ENCODE peak calls at places on chromosome 13, in eight cellular contexts. W is neuronal stem cell; Z is astrocyte; C is DND-41; N is naive thymus-derived CD4-positive, alpha-beta T cell; J is thoracic aorta; S is ascending aorta; O is HFF-Myc. H is an unnamed sample.
A peak's percentile ranks its signal among the peaks of the same experiment; 100 is the strongest.

GRCh38 chr13:97491452-97491851 is 57.5 kb downstream of the RAP2A start:
- DNase-seq in W (no peak), Z (no peak), C (no peak), N (no peak), J (no peak), S (no peak), O (no peak), H (no peak)

GRCh38 chr13:30165071-30165470 is 142.3 kb downstream of the KATNAL1 start:
- DNase-seq in W (no peak), Z (no peak), C (no peak), N (no peak), J (no peak), S (no peak), O (no peak), H (no peak)

GRCh38 chr13:31887311-31887710 is 144.3 kb upstream of the FRY start:
- DNase-seq in W (no peak), Z (peak; percentile 33), C (no peak), N (no peak), J (no peak), S (no peak), O (no peak), H (no peak)

GRCh38 chr13:80740076-80740475 is 399.1 kb upstream of the SPRY2 start:
- DNase-seq in W (no peak), Z (no peak), C (no peak), N (no peak), J (no peak), S (no peak), O (no peak), H (no peak)

GRCh38 chr13:97492257-97492656 is 58.3 kb downstream of the RAP2A start:
- DNase-seq in W (no peak), Z (no peak), C (no peak), N (no peak), J (no peak), S (no peak), O (no peak), H (no peak)

GRCh38 chr13:105817011-105817410 is 718.5 kb downstream of the EFNB2 start:
- DNase-seq in W (no peak), Z (no peak), C (no peak), N (no peak), J (no peak), S (no peak), O (no peak), H (no peak)

GRCh38 chr13:60318186-60318585 is 78.8 kb upstream of the TDRD3 start:
- DNase-seq in W (no peak), Z (no peak), C (no peak), N (no peak), J (no peak), S (no peak), O (no peak), H (no peak)

GRCh38 chr13:114112826-114113322 is 19.5 kb downstream of the RASA3 start:
- DNase-seq in W (no peak), Z (no peak), C (no peak), N (peak; percentile 20), J (no peak), S (peak; percentile 48), O (no peak), H (no peak)

GRCh38 chr13:41931337-41931736 is 29.6 kb downstream of the VWA8 start:
- DNase-seq in W (no peak), Z (peak; percentile 39), C (no peak), N (no peak), J (no peak), S (no peak), O (no peak), H (no peak)

GRCh38 chr13:109770436-109770835 is 15.9 kb downstream of the IRS2 start:
- DNase-seq in W (no peak), Z (no peak), C (no peak), N (no peak), J (no peak), S (no peak), O (no peak), H (no peak)

GRCh38 chr13:99065250-99066015 is 87.6 kb upstream of the DOCK9 start:
- DNase-seq in W (no peak), Z (no peak), C (no peak), N (no peak), J (no peak), S (no peak), O (no peak), H (no peak)

GRCh38 chr13:48749699-48750473 is 96.2 kb downstream of the CYSLTR2 start:
- DNase-seq in W (peak; percentile 29), Z (peak; percentile 96), C (no peak), N (peak; percentile 65), J (peak; percentile 75), S (peak; percentile 90), O (peak; percentile 88), H (peak; percentile 83)

GRCh38 chr13:60261432-60262351 is 98.0 kb upstream of the DIAPH3 start:
- DNase-seq in W (no peak), Z (no peak), C (no peak), N (no peak), J (no peak), S (no peak), O (no peak), H (no peak)

GRCh38 chr13:110965038-110965754 is 50.3 kb upstream of the ANKRD10 start:
- DNase-seq in W (no peak), Z (peak; percentile 78), C (no peak), N (no peak), J (no peak), S (no peak), O (peak; percentile 71), H (no peak)

GRCh38 chr13:94968040-94968756 is 255.9 kb upstream of the SOX21 start:
- DNase-seq in W (peak; percentile 65), Z (no peak), C (no peak), N (no peak), J (no peak), S (no peak), O (no peak), H (no peak)

GRCh38 chr13:30113983-30114491 is 193.3 kb downstream of the KATNAL1 start:
- DNase-seq in W (no peak), Z (peak; percentile 14), C (no peak), N (no peak), J (no peak), S (no peak), O (no peak), H (no peak)

GRCh38 chr13:114079601-114080536 is 52.6 kb downstream of the RASA3 start:
- DNase-seq in W (no peak), Z (no peak), C (no peak), N (no peak), J (no peak), S (peak; percentile 54), O (no peak), H (peak; percentile 10)

GRCh38 chr13:75137911-75138571 is 343.9 kb downstream of the TBC1D4 start:
- DNase-seq in W (no peak), Z (no peak), C (no peak), N (no peak), J (no peak), S (no peak), O (no peak), H (no peak)

GRCh38 chr13:75136151-75136550 is 345.8 kb downstream of the TBC1D4 start:
- DNase-seq in W (no peak), Z (peak; percentile 36), C (no peak), N (no peak), J (no peak), S (no peak), O (no peak), H (no peak)

GRCh38 chr13:75132800-75133695 is 348.9 kb downstream of the TBC1D4 start:
- DNase-seq in W (no peak), Z (peak; percentile 26), C (no peak), N (no peak), J (no peak), S (no peak), O (no peak), H (no peak)

GRCh38 chr13:75139291-75139690 is 342.7 kb downstream of the TBC1D4 start:
- DNase-seq in W (no peak), Z (peak; percentile 27), C (no peak), N (no peak), J (no peak), S (no peak), O (no peak), H (no peak)

DNA sequence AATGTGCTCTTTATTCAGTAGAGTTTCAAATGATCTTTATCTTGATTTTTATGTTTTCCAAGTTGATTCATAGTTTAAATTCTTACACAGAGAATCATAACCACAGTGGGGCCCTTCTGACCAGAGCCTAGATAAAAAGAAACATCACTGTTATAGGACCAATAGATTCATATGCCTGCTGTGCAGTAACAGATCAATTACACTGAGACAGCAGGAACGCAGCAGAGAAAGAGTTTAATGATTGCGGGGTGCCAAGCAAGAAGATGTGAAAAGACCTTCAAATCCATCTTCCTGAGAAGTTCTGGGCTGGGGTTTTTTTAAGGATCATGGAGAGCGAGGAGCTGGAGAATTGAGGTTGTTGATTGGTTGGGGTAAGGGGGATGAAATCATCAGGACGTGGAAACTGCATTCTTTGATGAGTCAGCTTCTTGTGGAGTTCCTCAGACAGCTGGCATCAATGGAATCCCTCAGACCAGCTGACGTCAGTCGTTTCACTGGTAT is 346.6 kb downstream of the TBC1D4 start:
- DNase-seq in W (no peak), Z (peak; percentile 99), C (no peak), N (no peak), J (no peak), S (no peak), O (peak; percentile 69), H (no peak)
- H3K4me3 ChIP-seq in W (no peak overlapping the region), Z (peak overlapping the region; percentile 34), C (no peak overlapping the region), N (no peak overlapping the region), J (no peak overlapping the region), S (no peak overlapping the region), O (no peak overlapping the region), H (no peak overlapping the region)

GRCh38 chr13:35527451-35527850 is 51.0 kb upstream of the MAB21L1 start:
- DNase-seq in W (no peak), Z (no peak), C (no peak), N (no peak), J (no peak), S (no peak), O (no peak), H (no peak)
- H3K4me3 ChIP-seq in W (no peak overlapping the region), Z (no peak overlapping the region), C (no peak overlapping the region), N (no peak overlapping the region), J (no peak overlapping the region), S (no peak overlapping the region), O (no peak overlapping the region), H (no peak overlapping the region)

DNA sequence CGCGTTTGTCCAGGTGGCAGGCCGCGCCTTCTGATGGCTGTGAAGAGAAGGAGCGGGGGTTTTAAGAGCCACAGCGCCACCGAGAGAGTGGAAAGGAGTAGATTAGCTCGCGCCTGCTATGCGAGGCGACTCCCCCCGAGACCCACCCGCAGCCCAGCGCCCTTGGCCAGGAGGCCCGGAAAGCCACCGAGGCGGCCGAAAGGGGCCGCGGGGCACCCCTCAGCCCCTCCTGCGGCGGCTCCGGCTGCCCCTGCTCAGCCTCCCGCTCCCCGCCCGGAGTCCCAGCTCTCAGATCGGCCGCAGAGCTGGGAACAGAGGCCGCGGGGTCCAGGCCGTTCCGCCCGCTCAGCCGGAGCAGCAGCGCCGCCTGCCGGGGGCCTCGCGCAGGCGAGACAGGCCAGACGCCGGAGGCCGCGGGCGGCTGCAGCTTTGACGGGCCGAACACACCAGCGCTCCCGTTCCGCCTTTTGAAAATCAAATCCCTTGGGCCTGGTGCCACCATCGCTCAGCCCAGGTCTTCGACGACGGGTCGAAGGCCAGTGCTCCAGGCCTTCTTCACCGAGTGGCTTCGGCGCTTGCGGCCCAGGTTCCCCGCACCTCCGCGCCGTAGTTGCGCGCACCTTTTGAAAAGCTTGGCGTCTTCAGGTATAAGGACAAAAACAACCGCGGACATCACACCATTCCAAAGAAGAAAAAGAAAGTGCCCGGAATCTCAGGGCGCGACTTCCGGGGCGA is 15.3 kb downstream of the CDX2 start:
- DNase-seq in W (peak; percentile 89), Z (peak; percentile 14), C (peak; percentile 78), N (peak; percentile 79), J (no peak), S (peak; percentile 78), O (peak; percentile 10), H (peak; percentile 43)
- H3K4me3 ChIP-seq in W (peak overlapping the region; percentile 75), Z (peak overlapping the region; percentile 42), C (peak overlapping the region; percentile 21), N (peak overlapping the region; percentile 35), J (peak overlapping the region; percentile 75), S (peak overlapping the region; percentile 59), O (peak overlapping the region; percentile 21), H (peak overlapping the region; percentile 45)

GRCh38 chr13:26760835-26761582 is 423 bp upstream of the GPR12 start:
- DNase-seq in W (no peak), Z (no peak), C (no peak), N (no peak), J (no peak), S (no peak), O (no peak), H (no peak)
- H3K4me3 ChIP-seq in W (peak overlapping the region; percentile 76), Z (no peak overlapping the region), C (no peak overlapping the region), N (no peak overlapping the region), J (peak overlapping the region; percentile 43), S (peak overlapping the region; percentile 41), O (no peak overlapping the region), H (no peak overlapping the region)

H was measured in tibial nerve.